ENCODE peak calls at places on chromosome 3, in six cellular contexts. S is stimulated activated CD8-positive, alpha-beta memory T cell treated with anti-CD3 and anti-CD28 coated beads, Interleukin-4, amount 100 ng/mL, for 1 hour; C is esophagus muscularis mucosa; E is activated CD4-positive, alpha-beta T cell treated with anti-CD3 and anti-CD28 coated beads for 48 hours; Q is COR-L47; V is tibial artery. H is an unnamed sample.

GRCh38 chr3:130839815-130840214 is 54.1 kb upstream of the ATP2C1 start:
- DNase-seq in S (no peak), C (no peak), E (no peak), Q (no peak), V (no peak), H (no peak)

GRCh38 chr3:38782148-38782547 is 33.9 kb downstream of the SCN10A start:
- DNase-seq in S (no peak), C (no peak), E (no peak), Q (no peak), V (no peak), H (no peak)

GRCh38 chr3:155083313-155083905 is 3.3 kb downstream of the MME start:
- DNase-seq in S (no peak), C (no peak), E (no peak), Q (no peak), V (no peak), H (no peak)

GRCh38 chr3:154095832-154096421 is 25.3 kb upstream of the ARHGEF26 start:
- DNase-seq in S (no peak), C (no peak), E (no peak), Q (peak), V (no peak), H (no peak)

GRCh38 chr3:121819236-121819635 is 15.6 kb downstream of the IQCB1 start:
- DNase-seq in S (no peak), C (no peak), E (no peak), Q (no peak), V (no peak), H (no peak)

GRCh38 chr3:128011140-128011539 is 41.1 kb upstream of the SEC61A1 start:
- DNase-seq in S (no peak), C (no peak), E (peak), Q (peak), V (no peak), H (no peak)

GRCh38 chr3:58008140-58009025 is at the start of gene FLNB:
- DNase-seq in S (peak), C (no peak), E (peak), Q (peak), V (peak), H (peak)

GRCh38 chr3:57017481-57017880 is 43.0 kb upstream of the SPATA12 start:
- DNase-seq in S (no peak), C (no peak), E (no peak), Q (no peak), V (peak), H (no peak)

GRCh38 chr3:81874738-81875137 is 113.3 kb upstream of the GBE1 start:
- DNase-seq in S (no peak), C (no peak), E (no peak), Q (no peak), V (no peak), H (no peak)

GRCh38 chr3:16452265-16452664 is 61.2 kb downstream of the RFTN1 start:
- DNase-seq in S (no peak), C (no peak), E (no peak), Q (no peak), V (no peak), H (no peak)

GRCh38 chr3:192207661-192208060 is 519.7 kb downstream of the FGF12 start:
- DNase-seq in S (no peak), C (no peak), E (no peak), Q (peak), V (no peak), H (no peak)

GRCh38 chr3:49799761-49800160 is at the start of gene CDHR4:
- DNase-seq in S (no peak), C (no peak), E (no peak), Q (no peak), V (peak), H (no peak)

GRCh38 chr3:177803495-177803894 is 606.2 kb upstream of the TBL1XR1 start:
- DNase-seq in S (no peak), C (no peak), E (no peak), Q (no peak), V (no peak), H (no peak)

GRCh38 chr3:177335728-177336127 is 138.4 kb upstream of the TBL1XR1 start:
- DNase-seq in S (no peak), C (no peak), E (no peak), Q (no peak), V (no peak), H (no peak)

GRCh38 chr3:112459750-112460149 is 39.5 kb downstream of the BTLA start:
- DNase-seq in S (no peak), C (no peak), E (no peak), Q (no peak), V (no peak), H (no peak)

GRCh38 chr3:36312351-36312750 is 68.0 kb upstream of the STAC start:
- DNase-seq in S (no peak), C (no peak), E (no peak), Q (peak), V (no peak), H (no peak)

GRCh38 chr3:55177749-55178148 is 249.9 kb upstream of the LRTM1 start:
- DNase-seq in S (no peak), C (no peak), E (no peak), Q (no peak), V (no peak), H (no peak)

GRCh38 chr3:8575364-8576104 is 69.1 kb downstream of the SSUH2 start:
- DNase-seq in S (no peak), C (no peak), E (no peak), Q (no peak), V (no peak), H (no peak)

GRCh38 chr3:132803889-132804288 is 81.7 kb upstream of the NPHP3 start:
- DNase-seq in S (no peak), C (no peak), E (no peak), Q (peak), V (no peak), H (no peak)

GRCh38 chr3:173889522-173890055 is 492.0 kb downstream of the NLGN1 start:
- DNase-seq in S (no peak), C (no peak), E (no peak), Q (no peak), V (no peak), H (no peak)

GRCh38 chr3:147200545-147200944 is 205.8 kb downstream of the ZIC4 start:
- DNase-seq in S (no peak), C (no peak), E (no peak), Q (no peak), V (no peak), H (no peak)

GRCh38 chr3:112550859-112551258 is 10.9 kb downstream of the ATG3 start:
- DNase-seq in S (no peak), C (no peak), E (no peak), Q (no peak), V (no peak), H (no peak)

GRCh38 chr3:51777985-51778384 is 1.1 kb downstream of the IQCF6 start:
- DNase-seq in S (no peak), C (no peak), E (no peak), Q (peak), V (no peak), H (no peak)

GRCh38 chr3:32500880-32501784 is 1.5 kb downstream of the CMTM6 start:
- DNase-seq in S (no peak), C (no peak), E (no peak), Q (no peak), V (no peak), H (no peak)

GRCh38 chr3:188362405-188362831 is 208.5 kb downstream of the LPP start:
- DNase-seq in S (no peak), C (no peak), E (no peak), Q (no peak), V (no peak), H (no peak)

GRCh38 chr3:169002689-169003088 is 660.8 kb downstream of the MECOM start:
- DNase-seq in S (no peak), C (no peak), E (no peak), Q (peak), V (no peak), H (no peak)

GRCh38 chr3:127483902-127484591 is 106.5 kb downstream of the TPRA1 start:
- DNase-seq in S (no peak), C (no peak), E (peak), Q (no peak), V (peak), H (no peak)